ENCODE peak calls at places on chromosomes 12 and 14, in nine cellular contexts. One of them, this sample, is unnamed.
A peak's percentile ranks its signal among the peaks of the same experiment; 100 is the strongest.

GRCh38 chr14:25381498-25381897 is 331.6 kb upstream of the STXBP6 start:
- DNase-seq in fibroblast of lung: no peak
- DNase-seq in left ventricle myocardium inferior: no peak
- DNase-seq in neural progenitor cell: peak; percentile 9
- DNase-seq in transverse colon: no peak
- DNase-seq in A549: peak; percentile 12
- DNase-seq in PC-3: peak; percentile 4
- DNase-seq in tibial artery: no peak
- DNase-seq in ovary: no peak
- DNase-seq in this sample: peak; percentile 34

GRCh38 chr12:102518871-102519270 is 38.5 kb upstream of the IGF1 start:
- DNase-seq in left ventricle myocardium inferior: no peak
- DNase-seq in transverse colon: no peak
- DNase-seq in ovary: no peak
- DNase-seq in A549: no peak
- DNase-seq in neural progenitor cell: no peak
- DNase-seq in tibial artery: no peak
- DNase-seq in fibroblast of lung: no peak
- DNase-seq in PC-3: no peak
- DNase-seq in this sample: no peak

GRCh38 chr12:92602930-92603623 is 99.7 kb upstream of the PLEKHG7 start:
- DNase-seq in ovary: no peak
- DNase-seq in fibroblast of lung: no peak
- DNase-seq in neural progenitor cell: no peak
- DNase-seq in tibial artery: no peak
- DNase-seq in PC-3: peak; percentile 37
- DNase-seq in A549: peak; percentile 73
- DNase-seq in transverse colon: no peak
- DNase-seq in left ventricle myocardium inferior: no peak
- DNase-seq in this sample: peak; percentile 37

GRCh38 chr14:78959674-78960264 is 789.6 kb downstream of the NRXN3 start:
- DNase-seq in transverse colon: peak; percentile 64
- DNase-seq in tibial artery: peak; percentile 73
- DNase-seq in left ventricle myocardium inferior: peak; percentile 51
- DNase-seq in neural progenitor cell: peak; percentile 79
- DNase-seq in A549: peak; percentile 61
- DNase-seq in fibroblast of lung: peak; percentile 76
- DNase-seq in ovary: peak; percentile 65
- DNase-seq in PC-3: peak; percentile 78
- DNase-seq in this sample: peak; percentile 54

GRCh38 chr12:31578632-31579031 is 12.3 kb downstream of the DENND5B start:
- DNase-seq in ovary: no peak
- DNase-seq in PC-3: no peak
- DNase-seq in neural progenitor cell: no peak
- DNase-seq in transverse colon: no peak
- DNase-seq in tibial artery: no peak
- DNase-seq in fibroblast of lung: peak; percentile 64
- DNase-seq in left ventricle myocardium inferior: no peak
- DNase-seq in A549: no peak
- DNase-seq in this sample: no peak

GRCh38 chr12:65292241-65292640 is 13.8 kb downstream of the MSRB3 start:
- DNase-seq in fibroblast of lung: no peak
- DNase-seq in ovary: no peak
- DNase-seq in A549: no peak
- DNase-seq in left ventricle myocardium inferior: no peak
- DNase-seq in neural progenitor cell: no peak
- DNase-seq in transverse colon: no peak
- DNase-seq in PC-3: no peak
- DNase-seq in tibial artery: no peak
- DNase-seq in this sample: no peak

GRCh38 chr14:72500234-72500838 is 393.6 kb downstream of the DPF3 start:
- DNase-seq in fibroblast of lung: no peak
- DNase-seq in neural progenitor cell: no peak
- DNase-seq in tibial artery: no peak
- DNase-seq in PC-3: peak; percentile 61
- DNase-seq in transverse colon: no peak
- DNase-seq in ovary: no peak
- DNase-seq in A549: no peak
- DNase-seq in left ventricle myocardium inferior: no peak
- DNase-seq in this sample: no peak

GRCh38 chr12:2258035-2258434 is 205.2 kb downstream of the CACNA1C start:
- DNase-seq in neural progenitor cell: no peak
- DNase-seq in ovary: peak; percentile 0
- DNase-seq in fibroblast of lung: no peak
- DNase-seq in left ventricle myocardium inferior: no peak
- DNase-seq in A549: no peak
- DNase-seq in tibial artery: no peak
- DNase-seq in transverse colon: no peak
- DNase-seq in PC-3: no peak
- DNase-seq in this sample: no peak

GRCh38 chr14:77122555-77123125 is 19.0 kb downstream of the ZDHHC22 start:
- DNase-seq in ovary: no peak
- DNase-seq in left ventricle myocardium inferior: no peak
- DNase-seq in tibial artery: no peak
- DNase-seq in fibroblast of lung: no peak
- DNase-seq in transverse colon: no peak
- DNase-seq in neural progenitor cell: no peak
- DNase-seq in A549: no peak
- DNase-seq in PC-3: no peak
- DNase-seq in this sample: no peak
- H3K4me1 ChIP-seq in ovary: no peaks in the 10 kb centered on the region
- H3K4me1 ChIP-seq in left ventricle myocardium inferior: peaks cover 56% of the 10 kb centered on the region
- H3K4me1 ChIP-seq in tibial artery: peaks cover 19% of the 10 kb centered on the region
- H3K4me1 ChIP-seq in fibroblast of lung: no peaks in the 10 kb centered on the region
- H3K4me1 ChIP-seq in transverse colon: peaks cover 28% of the 10 kb centered on the region
- H3K4me1 ChIP-seq in neural progenitor cell: peaks cover 14% of the 10 kb centered on the region
- H3K4me1 ChIP-seq in A549: peaks cover 15% of the 10 kb centered on the region
- H3K4me1 ChIP-seq in PC-3: peaks cover 19% of the 10 kb centered on the region
- H3K4me1 ChIP-seq in this sample: peaks cover 5% of the 10 kb centered on the region

DNA sequence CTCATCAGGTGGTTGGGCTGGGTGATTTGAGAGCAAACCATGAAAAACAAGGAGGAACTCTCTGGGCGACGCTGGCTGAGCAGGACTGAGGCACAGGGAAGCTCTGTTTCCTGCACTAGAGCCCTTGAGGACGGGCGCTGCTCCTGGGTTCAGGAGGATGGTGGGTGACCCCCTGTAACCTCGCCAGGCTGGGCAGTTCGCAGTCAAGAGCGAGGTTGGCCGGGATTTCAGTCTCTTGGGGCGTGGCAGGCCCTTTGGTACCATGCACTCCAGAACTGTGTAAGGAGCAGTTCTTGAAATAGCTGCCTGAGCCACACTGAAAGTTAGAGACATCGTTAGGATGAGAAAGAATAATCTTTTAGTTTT is 202.2 kb downstream of the TSPAN9 start:
- DNase-seq in tibial artery: no peak
- DNase-seq in left ventricle myocardium inferior: no peak
- DNase-seq in transverse colon: no peak
- DNase-seq in ovary: no peak
- DNase-seq in A549: no peak
- DNase-seq in fibroblast of lung: no peak
- DNase-seq in PC-3: no peak
- DNase-seq in neural progenitor cell: no peak
- DNase-seq in this sample: no peak
- TF ChIP-seq CTCF in tibial artery: no peak
- TF ChIP-seq CTCF in left ventricle myocardium inferior: no peak
- TF ChIP-seq CTCF in transverse colon: no peak
- TF ChIP-seq CTCF in ovary: no peak
- TF ChIP-seq CTCF in A549: no peak
- TF ChIP-seq CTCF in fibroblast of lung: no peak
- TF ChIP-seq CTCF in PC-3: no peak
- TF ChIP-seq CTCF in neural progenitor cell: no peak
- TF ChIP-seq CTCF in this sample: no peak

GRCh38 chr14:96893966-96894622 is 96.9 kb downstream of the VRK1 start:
- DNase-seq in fibroblast of lung: no peak
- DNase-seq in tibial artery: no peak
- DNase-seq in PC-3: no peak
- DNase-seq in A549: no peak
- DNase-seq in transverse colon: no peak
- DNase-seq in ovary: no peak
- DNase-seq in left ventricle myocardium inferior: no peak
- DNase-seq in neural progenitor cell: no peak
- DNase-seq in this sample: no peak
- H3K4me3 ChIP-seq in fibroblast of lung: no peak overlapping the region
- H3K4me3 ChIP-seq in tibial artery: no peak overlapping the region
- H3K4me3 ChIP-seq in PC-3: no peak overlapping the region
- H3K4me3 ChIP-seq in A549: no peak overlapping the region
- H3K4me3 ChIP-seq in transverse colon: no peak overlapping the region
- H3K4me3 ChIP-seq in ovary: no peak overlapping the region
- H3K4me3 ChIP-seq in left ventricle myocardium inferior: no peak overlapping the region
- H3K4me3 ChIP-seq in neural progenitor cell: no peak overlapping the region
- H3K4me3 ChIP-seq in this sample: no peak overlapping the region

GRCh38 chr14:100442473-100443260 is 119.5 kb downstream of the SLC25A47 start:
- DNase-seq in PC-3: no peak
- DNase-seq in tibial artery: no peak
- DNase-seq in left ventricle myocardium inferior: no peak
- DNase-seq in neural progenitor cell: no peak
- DNase-seq in ovary: no peak
- DNase-seq in A549: no peak
- DNase-seq in fibroblast of lung: no peak
- DNase-seq in transverse colon: no peak
- DNase-seq in this sample: no peak
- H3K4me1 ChIP-seq in PC-3: peaks cover 48% of the 10 kb centered on the region
- H3K4me1 ChIP-seq in tibial artery: peaks cover 24% of the 10 kb centered on the region
- H3K4me1 ChIP-seq in left ventricle myocardium inferior: peaks cover 33% of the 10 kb centered on the region
- H3K4me1 ChIP-seq in neural progenitor cell: peaks cover 20% of the 10 kb centered on the region
- H3K4me1 ChIP-seq in ovary: peaks cover 12% of the 10 kb centered on the region
- H3K4me1 ChIP-seq in A549: peaks cover 56% of the 10 kb centered on the region
- H3K4me1 ChIP-seq in fibroblast of lung: no peaks in the 10 kb centered on the region
- H3K4me1 ChIP-seq in transverse colon: peaks cover 34% of the 10 kb centered on the region
- H3K4me1 ChIP-seq in this sample: no peaks in the 10 kb centered on the region

GRCh38 chr12:132218519-132218860 is 74.2 kb downstream of the NOC4L start:
- DNase-seq in transverse colon: no peak
- DNase-seq in PC-3: no peak
- DNase-seq in ovary: no peak
- DNase-seq in A549: no peak
- DNase-seq in fibroblast of lung: no peak
- DNase-seq in tibial artery: no peak
- DNase-seq in left ventricle myocardium inferior: no peak
- DNase-seq in neural progenitor cell: no peak
- DNase-seq in this sample: no peak

GRCh38 chr12:132217800-132218518 is 73.7 kb downstream of the NOC4L start:
- DNase-seq in fibroblast of lung: no peak
- DNase-seq in A549: no peak
- DNase-seq in ovary: no peak
- DNase-seq in tibial artery: no peak
- DNase-seq in transverse colon: no peak
- DNase-seq in PC-3: no peak
- DNase-seq in left ventricle myocardium inferior: no peak
- DNase-seq in neural progenitor cell: no peak
- DNase-seq in this sample: no peak

GRCh38 chr12:132217371-132217770 is 73.1 kb downstream of the NOC4L start:
- DNase-seq in transverse colon: no peak
- DNase-seq in left ventricle myocardium inferior: no peak
- DNase-seq in neural progenitor cell: no peak
- DNase-seq in tibial artery: no peak
- DNase-seq in PC-3: no peak
- DNase-seq in ovary: no peak
- DNase-seq in A549: no peak
- DNase-seq in fibroblast of lung: no peak
- DNase-seq in this sample: no peak

GRCh38 chr12:132219323-132219722 is 75.1 kb downstream of the NOC4L start:
- DNase-seq in ovary: no peak
- DNase-seq in PC-3: no peak
- DNase-seq in neural progenitor cell: no peak
- DNase-seq in fibroblast of lung: no peak
- DNase-seq in tibial artery: no peak
- DNase-seq in left ventricle myocardium inferior: no peak
- DNase-seq in A549: no peak
- DNase-seq in transverse colon: no peak
- DNase-seq in this sample: no peak

GRCh38 chr12:132218915-132219314 is 74.7 kb downstream of the NOC4L start:
- DNase-seq in neural progenitor cell: peak; percentile 68
- DNase-seq in A549: peak; percentile 51
- DNase-seq in ovary: no peak
- DNase-seq in PC-3: peak; percentile 64
- DNase-seq in fibroblast of lung: no peak
- DNase-seq in left ventricle myocardium inferior: no peak
- DNase-seq in tibial artery: no peak
- DNase-seq in transverse colon: no peak
- DNase-seq in this sample: peak; percentile 67
- TF ChIP-seq CTCF in neural progenitor cell: peak; percentile 63
- TF ChIP-seq CTCF in A549: peak; percentile 44
- TF ChIP-seq CTCF in ovary: no peak
- TF ChIP-seq CTCF in PC-3: peak; percentile 76
- TF ChIP-seq CTCF in fibroblast of lung: no peak
- TF ChIP-seq CTCF in left ventricle myocardium inferior: peak; percentile 48
- TF ChIP-seq CTCF in tibial artery: peak; percentile 22
- TF ChIP-seq CTCF in transverse colon: peak; percentile 11
- TF ChIP-seq CTCF in this sample: peak; percentile 60

DNA sequence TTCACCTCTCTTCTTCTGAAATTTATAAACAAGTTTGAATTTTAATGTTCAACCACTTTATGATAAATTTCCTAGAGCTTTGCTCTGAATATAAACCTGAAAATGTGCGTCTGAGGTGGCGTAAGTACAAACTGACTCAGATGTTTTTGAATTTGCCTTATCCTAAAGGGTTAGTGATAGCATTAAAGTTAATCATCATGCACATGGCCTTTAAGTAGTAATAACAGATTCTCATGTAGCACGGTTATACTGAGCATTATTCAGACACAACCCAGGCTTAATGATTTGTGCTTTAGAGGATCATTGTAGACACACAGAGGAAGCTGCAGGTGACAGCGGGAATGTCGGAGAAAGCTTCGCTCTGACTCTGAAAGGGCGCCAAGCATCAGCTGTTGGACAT is 91.0 kb downstream of the PLXNC1 start:
- DNase-seq in left ventricle myocardium inferior: no peak
- DNase-seq in fibroblast of lung: no peak
- DNase-seq in ovary: no peak
- DNase-seq in tibial artery: no peak
- DNase-seq in A549: no peak
- DNase-seq in PC-3: no peak
- DNase-seq in neural progenitor cell: no peak
- DNase-seq in transverse colon: no peak
- DNase-seq in this sample: no peak
- H3K4me3 ChIP-seq in left ventricle myocardium inferior: no peak overlapping the region
- H3K4me3 ChIP-seq in fibroblast of lung: no peak overlapping the region
- H3K4me3 ChIP-seq in ovary: no peak overlapping the region
- H3K4me3 ChIP-seq in tibial artery: no peak overlapping the region
- H3K4me3 ChIP-seq in A549: no peak overlapping the region
- H3K4me3 ChIP-seq in PC-3: no peak overlapping the region
- H3K4me3 ChIP-seq in neural progenitor cell: no peak overlapping the region
- H3K4me3 ChIP-seq in transverse colon: no peak overlapping the region
- H3K4me3 ChIP-seq in this sample: no peak overlapping the region